ENCODE peak calls at places on chromosomes 11 and 22, in four cellular contexts. One of them, this sample, is unnamed.
A peak's percentile ranks its signal among the peaks of the same experiment; 100 is the strongest.

GRCh38 chr11:104704888-104705287 is 193.4 kb downstream of the CASP12 start:
- DNase-seq in spleen: no peak
- DNase-seq in tibial nerve: no peak
- DNase-seq in heart left ventricle: no peak
- DNase-seq in this sample: no peak

GRCh38 chr22:48894064-48894671 is 933.5 kb downstream of the BRD1 start:
- DNase-seq in spleen: peak; percentile 43
- DNase-seq in tibial nerve: no peak
- DNase-seq in heart left ventricle: peak; percentile 7
- DNase-seq in this sample: no peak

GRCh38 chr11:91686700-91687099 is 537.9 kb upstream of the FAT3 start:
- DNase-seq in spleen: no peak
- DNase-seq in tibial nerve: no peak
- DNase-seq in heart left ventricle: no peak
- DNase-seq in this sample: no peak

GRCh38 chr11:58898106-58898505 is 41.2 kb upstream of the GLYATL1 start:
- DNase-seq in spleen: no peak
- DNase-seq in tibial nerve: no peak
- DNase-seq in heart left ventricle: no peak
- DNase-seq in this sample: no peak

GRCh38 chr11:88352139-88352538 is 14.6 kb upstream of the CTSC start:
- DNase-seq in spleen: no peak
- DNase-seq in tibial nerve: no peak
- DNase-seq in heart left ventricle: no peak
- DNase-seq in this sample: no peak

GRCh38 chr11:14974723-14975587 is 2.8 kb upstream of the CALCA start:
- DNase-seq in spleen: peak; percentile 76
- DNase-seq in tibial nerve: peak; percentile 15
- DNase-seq in heart left ventricle: peak; percentile 44
- DNase-seq in this sample: peak; percentile 54

GRCh38 chr11:119357069-119357468 is 10.6 kb upstream of the MFRP start:
- DNase-seq in spleen: no peak
- DNase-seq in tibial nerve: no peak
- DNase-seq in heart left ventricle: peak; percentile 28
- DNase-seq in this sample: no peak

GRCh38 chr11:3849297-3849874 is 6.1 kb upstream of the STIM1 start:
- DNase-seq in spleen: no peak
- DNase-seq in tibial nerve: peak; percentile 78
- DNase-seq in heart left ventricle: no peak
- DNase-seq in this sample: no peak

GRCh38 chr11:62432695-62433094 is 13.9 kb downstream of the SCGB1A1 start:
- DNase-seq in spleen: no peak
- DNase-seq in tibial nerve: no peak
- DNase-seq in heart left ventricle: no peak
- DNase-seq in this sample: peak; percentile 77

GRCh38 chr22:50697667-50698506 is 25.3 kb downstream of the SHANK3 start:
- DNase-seq in spleen: peak; percentile 61
- DNase-seq in tibial nerve: no peak
- DNase-seq in heart left ventricle: peak; percentile 22
- DNase-seq in this sample: peak; percentile 59
- H3K4me3 ChIP-seq in spleen: no peak overlapping the region
- H3K4me3 ChIP-seq in tibial nerve: peak overlapping the region; percentile 5
- H3K4me3 ChIP-seq in heart left ventricle: peak overlapping the region; percentile 36
- H3K4me3 ChIP-seq in this sample: peak overlapping the region; percentile 44

DNA sequence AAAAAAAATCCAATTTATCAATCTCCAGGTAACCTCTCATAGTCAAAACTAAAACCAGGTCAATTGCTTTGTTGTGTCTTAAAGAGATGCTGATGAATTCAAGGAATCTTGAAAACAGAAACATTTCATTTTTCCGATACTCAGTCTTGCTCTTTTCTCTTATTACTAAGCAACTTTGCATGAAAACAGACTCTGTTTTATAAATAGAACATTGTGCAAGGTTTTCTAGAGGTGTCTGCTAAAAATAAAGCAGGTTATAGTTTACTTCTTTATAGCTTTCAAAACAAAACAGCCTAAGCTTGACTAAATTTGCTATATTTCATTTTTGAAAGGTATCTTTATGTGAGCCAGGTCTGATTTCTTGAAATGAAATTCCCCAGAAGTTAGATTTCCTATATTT is 109.3 kb downstream of the ARL14EP start:
- DNase-seq in spleen: no peak
- DNase-seq in tibial nerve: no peak
- DNase-seq in heart left ventricle: no peak
- DNase-seq in this sample: no peak
- H3K4me3 ChIP-seq in spleen: no peak overlapping the region
- H3K4me3 ChIP-seq in tibial nerve: no peak overlapping the region
- H3K4me3 ChIP-seq in heart left ventricle: no peak overlapping the region
- H3K4me3 ChIP-seq in this sample: no peak overlapping the region

DNA sequence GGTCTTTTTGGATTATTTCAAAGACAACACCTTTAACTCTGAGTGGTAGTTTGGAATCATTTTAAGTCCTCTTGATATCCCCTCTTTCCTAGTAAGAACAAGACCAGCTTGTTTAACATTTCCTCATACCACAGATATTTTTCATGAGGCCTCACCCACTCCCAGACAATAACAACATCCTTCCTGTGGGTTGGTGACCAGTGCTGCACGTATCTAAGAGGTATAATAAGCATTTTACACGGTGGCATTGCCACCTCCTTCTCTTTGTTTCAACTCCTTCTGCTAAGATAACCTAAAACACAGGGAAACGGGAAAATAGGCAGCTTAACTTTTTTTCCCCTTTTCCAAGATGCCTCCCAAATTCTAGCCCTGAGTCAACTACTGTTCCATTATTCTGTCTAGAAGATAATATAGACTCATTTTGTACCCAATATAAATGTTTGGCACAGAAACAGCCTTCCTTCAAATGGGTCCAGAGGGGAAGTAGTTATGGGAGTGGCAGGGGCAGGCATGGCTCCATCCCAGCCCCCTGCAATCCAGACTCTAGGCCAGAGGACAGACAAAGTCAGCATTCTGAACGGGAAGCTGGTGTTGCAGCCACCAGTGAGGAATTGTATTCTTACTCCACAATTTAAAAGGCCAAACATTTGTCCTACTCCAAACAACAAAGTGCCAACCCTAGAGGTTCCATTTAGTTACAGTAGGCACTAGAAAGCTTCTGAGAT is 28.5 kb downstream of the MAML2 start:
- DNase-seq in spleen: no peak
- DNase-seq in tibial nerve: no peak
- DNase-seq in heart left ventricle: peak; percentile 37
- DNase-seq in this sample: no peak
- H3K4me3 ChIP-seq in spleen: no peak overlapping the region
- H3K4me3 ChIP-seq in tibial nerve: no peak overlapping the region
- H3K4me3 ChIP-seq in heart left ventricle: no peak overlapping the region
- H3K4me3 ChIP-seq in this sample: no peak overlapping the region

GRCh38 chr11:61297341-61297740 is 2.2 kb upstream of the VWCE start:
- DNase-seq in spleen: peak; percentile 6
- DNase-seq in tibial nerve: no peak
- DNase-seq in heart left ventricle: no peak
- DNase-seq in this sample: no peak
- H3K4me3 ChIP-seq in spleen: no peak overlapping the region
- H3K4me3 ChIP-seq in tibial nerve: no peak overlapping the region
- H3K4me3 ChIP-seq in heart left ventricle: no peak overlapping the region
- H3K4me3 ChIP-seq in this sample: no peak overlapping the region

DNA sequence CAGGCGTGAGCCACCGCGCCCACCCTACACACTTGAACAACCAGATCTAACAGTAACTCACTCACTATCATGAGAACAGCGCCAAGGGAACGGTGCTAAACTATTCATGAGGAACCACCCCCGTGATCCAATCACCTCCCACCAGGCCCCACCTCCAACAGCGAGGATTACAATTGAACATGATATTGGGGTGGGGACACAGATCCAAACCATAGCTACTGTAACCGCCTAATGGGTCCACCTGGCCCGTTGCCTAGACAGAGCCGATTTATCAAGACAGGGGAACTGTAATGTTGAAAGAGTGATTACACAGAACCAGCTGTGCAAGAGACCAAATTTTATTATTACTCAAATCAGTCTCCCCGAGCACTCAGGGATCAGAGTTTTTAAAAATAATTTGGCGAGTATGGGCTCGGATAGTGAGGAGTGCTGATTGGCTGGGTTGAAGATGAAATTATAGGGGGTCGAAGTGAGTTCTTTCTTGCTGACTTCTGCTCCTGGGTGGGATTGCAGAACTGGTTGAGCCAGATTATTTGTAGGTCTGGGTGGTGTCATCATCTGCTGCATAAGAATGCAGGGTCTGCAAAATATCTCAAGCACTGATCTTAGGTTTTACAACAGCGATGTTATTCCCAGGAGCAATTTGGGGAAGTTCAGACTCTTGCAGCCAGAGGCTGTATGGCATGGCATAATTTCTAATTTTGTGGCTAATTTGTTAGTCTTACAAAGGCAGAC is 17.9 kb upstream of the ZC3H12C start:
- DNase-seq in spleen: no peak
- DNase-seq in tibial nerve: no peak
- DNase-seq in heart left ventricle: no peak
- DNase-seq in this sample: no peak
- H3K4me3 ChIP-seq in spleen: no peak overlapping the region
- H3K4me3 ChIP-seq in tibial nerve: no peak overlapping the region
- H3K4me3 ChIP-seq in heart left ventricle: no peak overlapping the region
- H3K4me3 ChIP-seq in this sample: no peak overlapping the region

GRCh38 chr11:64745219-64745522 is 1.2 kb upstream of the RASGRP2 start:
- DNase-seq in spleen: peak; percentile 100
- DNase-seq in tibial nerve: peak; percentile 41
- DNase-seq in heart left ventricle: peak; percentile 90
- DNase-seq in this sample: peak; percentile 89

GRCh38 chr11:64747961-64748715 is 4.2 kb upstream of the RASGRP2 start:
- DNase-seq in spleen: peak; percentile 69
- DNase-seq in tibial nerve: no peak
- DNase-seq in heart left ventricle: no peak
- DNase-seq in this sample: no peak

GRCh38 chr11:64745523-64746328 is 1.8 kb upstream of the RASGRP2 start:
- DNase-seq in spleen: peak; percentile 96
- DNase-seq in tibial nerve: peak; percentile 54
- DNase-seq in heart left ventricle: peak; percentile 95
- DNase-seq in this sample: peak; percentile 84

GRCh38 chr11:64744544-64745218 is 739 bp upstream of the RASGRP2 start:
- DNase-seq in spleen: peak; percentile 92
- DNase-seq in tibial nerve: no peak
- DNase-seq in heart left ventricle: no peak
- DNase-seq in this sample: peak; percentile 38

GRCh38 chr11:64746486-64746885 is 2.5 kb upstream of the RASGRP2 start:
- DNase-seq in spleen: peak; percentile 84
- DNase-seq in tibial nerve: no peak
- DNase-seq in heart left ventricle: no peak
- DNase-seq in this sample: no peak
- H3K4me3 ChIP-seq in spleen: no peak overlapping the region
- H3K4me3 ChIP-seq in tibial nerve: no peak overlapping the region
- H3K4me3 ChIP-seq in heart left ventricle: peak overlapping the region; percentile 70
- H3K4me3 ChIP-seq in this sample: no peak overlapping the region

DNA sequence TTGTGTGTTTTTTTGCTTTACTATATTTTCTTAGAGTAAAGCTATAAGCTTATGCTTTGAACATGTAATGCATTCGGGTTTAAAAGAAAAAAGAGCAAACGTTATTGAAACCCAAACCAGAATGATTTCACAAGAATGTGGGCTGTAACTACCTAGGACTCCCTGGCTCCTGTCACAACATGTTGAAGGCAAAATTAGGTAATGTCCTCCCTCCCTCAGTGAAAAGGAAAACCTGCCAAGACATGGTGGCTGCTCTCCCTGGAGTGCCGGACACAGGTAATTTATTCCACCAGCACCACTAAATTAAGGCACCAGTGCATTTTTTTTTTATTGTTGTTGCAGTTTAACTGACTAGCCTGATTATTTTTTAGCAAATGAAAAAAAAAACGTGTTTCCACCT is 134.8 kb downstream of the CCDC34 start:
- DNase-seq in spleen: no peak
- DNase-seq in tibial nerve: no peak
- DNase-seq in heart left ventricle: no peak
- DNase-seq in this sample: no peak
- H3K4me3 ChIP-seq in spleen: no peak overlapping the region
- H3K4me3 ChIP-seq in tibial nerve: no peak overlapping the region
- H3K4me3 ChIP-seq in heart left ventricle: no peak overlapping the region
- H3K4me3 ChIP-seq in this sample: no peak overlapping the region

DNA sequence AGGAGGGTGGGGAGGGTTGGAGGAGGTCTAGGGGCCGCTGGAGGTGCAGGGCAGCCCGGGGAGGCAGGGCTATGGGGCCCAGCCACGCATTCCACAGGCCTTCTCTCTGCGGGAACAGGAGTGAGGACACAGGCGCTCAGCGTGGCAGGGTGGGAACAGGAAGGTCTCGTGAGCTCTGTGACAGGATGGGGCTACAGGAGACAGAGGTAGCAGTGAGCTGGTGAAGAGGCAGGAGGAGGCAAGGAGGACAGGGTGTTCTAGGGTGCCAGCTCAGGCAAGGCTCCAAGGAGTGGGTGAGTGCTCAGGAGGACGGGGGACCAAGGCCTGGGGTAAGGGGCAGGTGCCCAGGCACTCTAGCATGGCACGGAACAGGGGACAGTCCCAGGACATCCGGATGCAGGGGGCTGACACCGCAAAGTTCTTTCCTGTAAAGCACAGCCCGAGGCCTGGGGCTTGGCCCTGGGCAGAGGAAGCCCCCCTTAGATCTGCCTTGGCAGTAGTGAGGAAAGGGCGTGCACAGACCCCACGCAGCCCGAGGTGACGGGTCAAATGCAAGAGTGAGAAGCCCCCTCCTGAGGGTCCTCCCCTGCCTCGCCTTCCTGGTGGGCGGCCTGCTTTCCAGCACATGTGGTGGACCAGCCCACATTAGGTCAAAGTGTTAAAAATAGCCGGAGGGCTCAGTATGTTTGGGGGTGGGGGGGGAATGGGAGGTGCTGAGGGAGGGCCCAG is 4.7 kb upstream of the NEAT1 start:
- DNase-seq in spleen: peak; percentile 93
- DNase-seq in tibial nerve: peak; percentile 40
- DNase-seq in heart left ventricle: peak; percentile 82
- DNase-seq in this sample: peak; percentile 75
- H3K4me3 ChIP-seq in spleen: peak overlapping the region; percentile 27
- H3K4me3 ChIP-seq in tibial nerve: peak overlapping the region; percentile 26
- H3K4me3 ChIP-seq in heart left ventricle: peak overlapping the region; percentile 75
- H3K4me3 ChIP-seq in this sample: peak overlapping the region; percentile 20

GRCh38 chr11:10550988-10551657 is 10.1 kb upstream of the RNF141 start:
- DNase-seq in spleen: no peak
- DNase-seq in tibial nerve: no peak
- DNase-seq in heart left ventricle: no peak
- DNase-seq in this sample: no peak
- H3K4me3 ChIP-seq in spleen: no peak overlapping the region
- H3K4me3 ChIP-seq in tibial nerve: no peak overlapping the region
- H3K4me3 ChIP-seq in heart left ventricle: no peak overlapping the region
- H3K4me3 ChIP-seq in this sample: no peak overlapping the region

This sample was measured in right lobe of liver.